ENCODE peak calls at places on chromosomes 13 and 19, in six cellular contexts. One of them, this sample, is unnamed.

GRCh38 chr19:55340144-55340783 is 588 bp downstream of the KMT5C start:
- DNase-seq in mesendoderm: peak
- DNase-seq in IMR-90: no peak
- DNase-seq in neuronal stem cell: no peak
- DNase-seq in mesenchymal stem cell: no peak
- DNase-seq in H1: no peak
- DNase-seq in this sample: no peak

GRCh38 chr13:34803756-34804155 is 138.3 kb upstream of the NBEA start:
- DNase-seq in mesendoderm: no peak
- DNase-seq in IMR-90: no peak
- DNase-seq in neuronal stem cell: no peak
- DNase-seq in mesenchymal stem cell: no peak
- DNase-seq in H1: no peak
- DNase-seq in this sample: no peak

GRCh38 chr13:104196611-104197010 is 1130.4 kb upstream of the SLC10A2 start:
- DNase-seq in mesendoderm: no peak
- DNase-seq in IMR-90: no peak
- DNase-seq in neuronal stem cell: no peak
- DNase-seq in mesenchymal stem cell: no peak
- DNase-seq in H1: no peak
- DNase-seq in this sample: no peak

GRCh38 chr13:28327761-28328607 is 166.9 kb downstream of the FLT1 start:
- DNase-seq in mesendoderm: peak
- DNase-seq in IMR-90: peak
- DNase-seq in neuronal stem cell: no peak
- DNase-seq in mesenchymal stem cell: no peak
- DNase-seq in H1: no peak
- DNase-seq in this sample: peak

GRCh38 chr19:7294571-7295212 is 478 bp upstream of the INSR start:
- DNase-seq in mesendoderm: peak
- DNase-seq in IMR-90: peak
- DNase-seq in neuronal stem cell: peak
- DNase-seq in mesenchymal stem cell: peak
- DNase-seq in H1: no peak
- DNase-seq in this sample: peak

GRCh38 chr19:38073806-38074685 is 150.0 kb downstream of the DPF1 start:
- DNase-seq in mesendoderm: peak
- DNase-seq in IMR-90: peak
- DNase-seq in neuronal stem cell: peak
- DNase-seq in mesenchymal stem cell: peak
- DNase-seq in H1: peak
- DNase-seq in this sample: peak

GRCh38 chr19:2616741-2617392 is 85.6 kb downstream of the GNG7 start:
- DNase-seq in mesendoderm: no peak
- DNase-seq in IMR-90: no peak
- DNase-seq in neuronal stem cell: no peak
- DNase-seq in mesenchymal stem cell: no peak
- DNase-seq in H1: no peak
- DNase-seq in this sample: no peak

GRCh38 chr13:44573790-44574465 is 2.2 kb downstream of the TSC22D1 start:
- DNase-seq in mesendoderm: peak
- DNase-seq in IMR-90: peak
- DNase-seq in neuronal stem cell: no peak
- DNase-seq in mesenchymal stem cell: peak
- DNase-seq in H1: no peak
- DNase-seq in this sample: peak

GRCh38 chr13:41428155-41428554 is 29.2 kb upstream of the RGCC start:
- DNase-seq in mesendoderm: peak
- DNase-seq in IMR-90: no peak
- DNase-seq in neuronal stem cell: peak
- DNase-seq in mesenchymal stem cell: no peak
- DNase-seq in H1: no peak
- DNase-seq in this sample: no peak

GRCh38 chr13:42970824-42971669 is 21.0 kb downstream of the EPSTI1 start:
- DNase-seq in mesendoderm: peak
- DNase-seq in IMR-90: peak
- DNase-seq in neuronal stem cell: peak
- DNase-seq in mesenchymal stem cell: peak
- DNase-seq in H1: no peak
- DNase-seq in this sample: peak

GRCh38 chr19:35123573-35123972 is 8.0 kb downstream of the FXYD3 start:
- DNase-seq in mesendoderm: no peak
- DNase-seq in IMR-90: no peak
- DNase-seq in neuronal stem cell: no peak
- DNase-seq in mesenchymal stem cell: no peak
- DNase-seq in H1: no peak
- DNase-seq in this sample: no peak

GRCh38 chr13:49029570-49029969 is 53.9 kb downstream of the FNDC3A start:
- DNase-seq in mesendoderm: no peak
- DNase-seq in IMR-90: no peak
- DNase-seq in neuronal stem cell: no peak
- DNase-seq in mesenchymal stem cell: no peak
- DNase-seq in H1: no peak
- DNase-seq in this sample: no peak

GRCh38 chr13:35712907-35713685 is 236.6 kb upstream of the MAB21L1 start:
- DNase-seq in mesendoderm: peak
- DNase-seq in IMR-90: peak
- DNase-seq in neuronal stem cell: no peak
- DNase-seq in mesenchymal stem cell: peak
- DNase-seq in H1: no peak
- DNase-seq in this sample: peak

GRCh38 chr19:18171605-18172327 is 1.8 kb upstream of the IFI30 start:
- DNase-seq in mesendoderm: no peak
- DNase-seq in IMR-90: no peak
- DNase-seq in neuronal stem cell: no peak
- DNase-seq in mesenchymal stem cell: no peak
- DNase-seq in H1: no peak
- DNase-seq in this sample: no peak

GRCh38 chr19:18488838-18489626 is 32.8 kb downstream of the ELL start:
- DNase-seq in mesendoderm: peak
- DNase-seq in IMR-90: no peak
- DNase-seq in neuronal stem cell: peak
- DNase-seq in mesenchymal stem cell: peak
- DNase-seq in H1: no peak
- DNase-seq in this sample: peak

GRCh38 chr19:3732108-3732507 is 23.9 kb downstream of the TJP3 start:
- DNase-seq in mesendoderm: no peak
- DNase-seq in IMR-90: no peak
- DNase-seq in neuronal stem cell: no peak
- DNase-seq in mesenchymal stem cell: no peak
- DNase-seq in H1: no peak
- DNase-seq in this sample: no peak

GRCh38 chr13:109989686-109990085 is 203.3 kb upstream of the IRS2 start:
- DNase-seq in mesendoderm: no peak
- DNase-seq in IMR-90: peak
- DNase-seq in neuronal stem cell: no peak
- DNase-seq in mesenchymal stem cell: peak
- DNase-seq in H1: no peak
- DNase-seq in this sample: no peak

GRCh38 chr19:2532252-2533071 is 56.5 kb downstream of the GADD45B start:
- DNase-seq in mesendoderm: no peak
- DNase-seq in IMR-90: peak
- DNase-seq in neuronal stem cell: no peak
- DNase-seq in mesenchymal stem cell: peak
- DNase-seq in H1: no peak
- DNase-seq in this sample: peak

GRCh38 chr19:35085947-35086346 is 29.7 kb upstream of the FXYD3 start:
- DNase-seq in mesendoderm: no peak
- DNase-seq in IMR-90: no peak
- DNase-seq in neuronal stem cell: no peak
- DNase-seq in mesenchymal stem cell: no peak
- DNase-seq in H1: no peak
- DNase-seq in this sample: no peak

GRCh38 chr19:39467941-39468340 is 12.7 kb upstream of the TIMM50 start:
- DNase-seq in mesendoderm: no peak
- DNase-seq in IMR-90: no peak
- DNase-seq in neuronal stem cell: no peak
- DNase-seq in mesenchymal stem cell: no peak
- DNase-seq in H1: no peak
- DNase-seq in this sample: no peak

GRCh38 chr13:27920677-27921420 is 1.0 kb downstream of the PDX1 start:
- DNase-seq in mesendoderm: peak
- DNase-seq in IMR-90: peak
- DNase-seq in neuronal stem cell: peak
- DNase-seq in mesenchymal stem cell: peak
- DNase-seq in H1: no peak
- DNase-seq in this sample: no peak

GRCh38 chr19:17706750-17707181 is 12.5 kb upstream of the MAP1S start:
- DNase-seq in mesendoderm: peak
- DNase-seq in IMR-90: peak
- DNase-seq in neuronal stem cell: no peak
- DNase-seq in mesenchymal stem cell: no peak
- DNase-seq in H1: peak
- DNase-seq in this sample: no peak

GRCh38 chr19:15154002-15154612 is 46.7 kb downstream of the NOTCH3 start:
- DNase-seq in mesendoderm: peak
- DNase-seq in IMR-90: peak
- DNase-seq in neuronal stem cell: no peak
- DNase-seq in mesenchymal stem cell: peak
- DNase-seq in H1: no peak
- DNase-seq in this sample: peak

GRCh38 chr19:12838182-12838890 is at the start of gene MAST1:
- DNase-seq in mesendoderm: peak
- DNase-seq in IMR-90: no peak
- DNase-seq in neuronal stem cell: no peak
- DNase-seq in mesenchymal stem cell: peak
- DNase-seq in H1: no peak
- DNase-seq in this sample: no peak
- H3K4me3 ChIP-seq in mesendoderm: peak
- H3K4me3 ChIP-seq in IMR-90: peak
- H3K4me3 ChIP-seq in neuronal stem cell: peak
- H3K4me3 ChIP-seq in mesenchymal stem cell: peak
- H3K4me3 ChIP-seq in H1: peak
- H3K4me3 ChIP-seq in this sample: peak

GRCh38 chr19:42010245-42011126 is 16.5 kb upstream of the ATP1A3 start:
- DNase-seq in mesendoderm: peak
- DNase-seq in IMR-90: peak
- DNase-seq in neuronal stem cell: no peak
- DNase-seq in mesenchymal stem cell: peak
- DNase-seq in H1: no peak
- DNase-seq in this sample: no peak
- H2BK5ac ChIP-seq in mesendoderm: no peak
- H2BK5ac ChIP-seq in IMR-90: no peak
- H2BK5ac ChIP-seq in neuronal stem cell: no peak
- H2BK5ac ChIP-seq in mesenchymal stem cell: no peak
- H2BK5ac ChIP-seq in H1: no peak
- H2BK5ac ChIP-seq in this sample: no peak

DNA sequence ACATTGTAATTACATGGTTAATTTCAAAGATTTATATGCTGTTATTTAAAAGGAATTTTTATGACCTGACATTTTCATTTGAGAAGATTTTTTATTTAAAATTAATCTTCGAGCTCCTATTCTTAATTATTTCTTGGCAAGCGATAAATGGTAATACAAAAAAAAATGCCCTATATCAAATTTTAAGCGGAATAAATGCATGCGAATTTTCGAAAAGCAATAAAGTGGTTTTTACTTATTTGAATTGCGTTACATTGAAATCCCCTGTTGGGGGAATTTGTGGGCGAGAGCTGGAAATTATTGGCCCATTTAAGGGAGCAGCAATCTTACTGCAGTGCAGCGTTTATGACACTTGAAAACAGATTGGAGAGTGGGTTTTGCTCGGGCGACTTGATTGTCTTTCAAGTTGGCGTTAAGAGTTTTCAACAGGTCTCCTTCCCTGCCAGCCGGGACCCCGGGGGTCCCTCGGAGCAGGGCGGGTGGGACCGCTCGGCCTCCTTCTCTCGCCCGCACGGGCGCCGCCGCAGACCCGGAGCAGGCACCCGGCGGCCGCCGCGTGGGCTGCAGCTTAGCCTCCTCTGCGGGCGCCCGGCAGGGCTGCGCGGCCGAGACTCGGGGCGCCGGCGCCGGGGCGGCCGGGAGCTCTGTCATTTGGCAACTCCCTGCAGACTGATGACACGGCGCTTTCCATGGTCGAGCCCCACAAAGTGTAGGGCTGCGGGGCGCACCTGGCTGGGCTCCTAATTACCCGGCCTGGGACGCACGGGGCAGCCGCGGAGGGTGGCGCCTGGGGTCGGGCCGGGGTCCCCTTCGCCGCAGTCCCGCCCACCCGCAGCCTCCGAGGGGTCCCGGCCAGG is 255.1 kb upstream of the SOX21 start:
- DNase-seq in mesendoderm: peak
- DNase-seq in IMR-90: no peak
- DNase-seq in neuronal stem cell: peak
- DNase-seq in mesenchymal stem cell: peak
- DNase-seq in H1: no peak
- DNase-seq in this sample: no peak
- H3K4me3 ChIP-seq in mesendoderm: peak
- H3K4me3 ChIP-seq in IMR-90: peak
- H3K4me3 ChIP-seq in neuronal stem cell: peak
- H3K4me3 ChIP-seq in mesenchymal stem cell: peak
- H3K4me3 ChIP-seq in H1: peak
- H3K4me3 ChIP-seq in this sample: peak

GRCh38 chr19:49488046-49488862 is 846 bp downstream of the RPL13A start:
- DNase-seq in mesendoderm: peak
- DNase-seq in IMR-90: no peak
- DNase-seq in neuronal stem cell: no peak
- DNase-seq in mesenchymal stem cell: no peak
- DNase-seq in H1: no peak
- DNase-seq in this sample: peak

GRCh38 chr19:49486710-49487276 is 615 bp upstream of the RPL13A start:
- DNase-seq in mesendoderm: no peak
- DNase-seq in IMR-90: no peak
- DNase-seq in neuronal stem cell: no peak
- DNase-seq in mesenchymal stem cell: no peak
- DNase-seq in H1: no peak
- DNase-seq in this sample: no peak

GRCh38 chr19:49486232-49486631 is 1.2 kb upstream of the RPL13A start:
- DNase-seq in mesendoderm: no peak
- DNase-seq in IMR-90: no peak
- DNase-seq in neuronal stem cell: no peak
- DNase-seq in mesenchymal stem cell: no peak
- DNase-seq in H1: no peak
- DNase-seq in this sample: no peak

GRCh38 chr19:49488863-49489537 is 1.6 kb downstream of the RPL13A start:
- DNase-seq in mesendoderm: no peak
- DNase-seq in IMR-90: no peak
- DNase-seq in neuronal stem cell: no peak
- DNase-seq in mesenchymal stem cell: peak
- DNase-seq in H1: no peak
- DNase-seq in this sample: no peak

DNA sequence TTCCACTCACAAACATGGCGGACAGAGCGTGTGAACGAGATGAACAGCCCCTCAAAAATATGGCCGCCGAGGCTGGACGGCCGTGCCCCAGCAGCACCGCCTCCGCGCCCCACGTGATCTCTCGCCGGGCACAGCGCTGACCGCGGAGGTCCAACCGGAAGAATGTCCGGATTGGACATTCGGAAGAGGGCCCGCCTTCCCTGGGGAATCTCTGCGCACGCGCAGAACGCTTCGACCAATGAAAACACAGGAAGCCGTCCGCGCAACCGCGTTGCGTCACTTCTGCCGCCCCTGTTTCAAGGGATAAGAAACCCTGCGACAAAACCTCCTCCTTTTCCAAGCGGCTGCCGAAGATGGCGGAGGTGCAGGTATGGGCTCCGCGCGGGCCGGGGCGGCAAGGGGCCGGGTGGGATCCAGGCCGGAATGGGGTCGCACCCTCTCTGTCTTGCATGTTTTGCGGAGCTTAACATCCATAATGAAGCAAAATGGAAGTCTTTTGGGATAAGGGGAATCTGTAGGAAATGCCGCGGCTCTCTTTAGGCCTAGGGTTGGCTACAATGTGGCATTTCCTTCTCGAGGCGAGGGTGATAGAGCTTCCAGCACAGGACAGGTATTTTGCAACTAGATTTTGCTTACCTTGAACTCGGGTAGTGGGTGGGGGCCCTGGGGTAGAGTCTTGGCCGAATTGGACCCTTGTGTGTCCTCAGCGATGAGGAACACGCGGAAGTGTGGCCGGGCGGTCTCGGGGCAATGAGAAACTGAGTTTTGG is at the start of gene RPL13A:
- DNase-seq in mesendoderm: peak
- DNase-seq in IMR-90: peak
- DNase-seq in neuronal stem cell: peak
- DNase-seq in mesenchymal stem cell: peak
- DNase-seq in H1: peak
- DNase-seq in this sample: peak
- H2BK5ac ChIP-seq in mesendoderm: peak
- H2BK5ac ChIP-seq in IMR-90: peak
- H2BK5ac ChIP-seq in neuronal stem cell: peak
- H2BK5ac ChIP-seq in mesenchymal stem cell: no peak
- H2BK5ac ChIP-seq in H1: peak
- H2BK5ac ChIP-seq in this sample: peak